ENCODE peak calls at places on chromosomes 5 and 9, in seven cellular contexts. One of them, this sample, is unnamed.
A peak's percentile ranks its signal among the peaks of the same experiment; 100 is the strongest.

GRCh38 chr9:20872340-20872977 is 159.0 kb downstream of the HACD4 start:
- DNase-seq in stimulated activated CD8-positive, alpha-beta memory T cell treated with anti-CD3 and anti-CD28 coated beads, Interleukin-15, amount 100 ng/mL, for 1 hour: no peak
- DNase-seq in left lobe of liver: no peak
- DNase-seq in ACHN: no peak
- DNase-seq in GM19239: no peak
- DNase-seq in activated effector memory CD4-positive, alpha-beta T cell treated with Interleukin-2 at 50 U/mL for 16 hours: no peak
- DNase-seq in esophagus squamous epithelium: no peak
- DNase-seq in this sample: no peak

GRCh38 chr5:9160747-9161146 is 385.1 kb downstream of the SEMA5A start:
- DNase-seq in GM19239: no peak
- DNase-seq in stimulated activated CD8-positive, alpha-beta memory T cell treated with anti-CD3 and anti-CD28 coated beads, Interleukin-15, amount 100 ng/mL, for 1 hour: no peak
- DNase-seq in left lobe of liver: no peak
- DNase-seq in activated effector memory CD4-positive, alpha-beta T cell treated with Interleukin-2 at 50 U/mL for 16 hours: no peak
- DNase-seq in esophagus squamous epithelium: no peak
- DNase-seq in ACHN: no peak
- DNase-seq in this sample: no peak

GRCh38 chr5:129243058-129243457 is 148.5 kb downstream of the ISOC1 start:
- DNase-seq in ACHN: no peak
- DNase-seq in activated effector memory CD4-positive, alpha-beta T cell treated with Interleukin-2 at 50 U/mL for 16 hours: no peak
- DNase-seq in stimulated activated CD8-positive, alpha-beta memory T cell treated with anti-CD3 and anti-CD28 coated beads, Interleukin-15, amount 100 ng/mL, for 1 hour: no peak
- DNase-seq in esophagus squamous epithelium: no peak
- DNase-seq in GM19239: no peak
- DNase-seq in left lobe of liver: no peak
- DNase-seq in this sample: no peak

GRCh38 chr9:86720893-86721698 is 226.2 kb downstream of the GAS1 start:
- DNase-seq in ACHN: no peak
- DNase-seq in esophagus squamous epithelium: no peak
- DNase-seq in GM19239: no peak
- DNase-seq in stimulated activated CD8-positive, alpha-beta memory T cell treated with anti-CD3 and anti-CD28 coated beads, Interleukin-15, amount 100 ng/mL, for 1 hour: no peak
- DNase-seq in left lobe of liver: no peak
- DNase-seq in activated effector memory CD4-positive, alpha-beta T cell treated with Interleukin-2 at 50 U/mL for 16 hours: no peak
- DNase-seq in this sample: no peak

GRCh38 chr5:33937017-33937699 is 972 bp downstream of the RXFP3 start:
- DNase-seq in stimulated activated CD8-positive, alpha-beta memory T cell treated with anti-CD3 and anti-CD28 coated beads, Interleukin-15, amount 100 ng/mL, for 1 hour: no peak
- DNase-seq in ACHN: no peak
- DNase-seq in activated effector memory CD4-positive, alpha-beta T cell treated with Interleukin-2 at 50 U/mL for 16 hours: no peak
- DNase-seq in esophagus squamous epithelium: no peak
- DNase-seq in left lobe of liver: no peak
- DNase-seq in GM19239: no peak
- DNase-seq in this sample: no peak

GRCh38 chr9:78189461-78189860 is 46.4 kb upstream of the CEP78 start:
- DNase-seq in ACHN: no peak
- DNase-seq in stimulated activated CD8-positive, alpha-beta memory T cell treated with anti-CD3 and anti-CD28 coated beads, Interleukin-15, amount 100 ng/mL, for 1 hour: no peak
- DNase-seq in GM19239: no peak
- DNase-seq in esophagus squamous epithelium: no peak
- DNase-seq in left lobe of liver: no peak
- DNase-seq in activated effector memory CD4-positive, alpha-beta T cell treated with Interleukin-2 at 50 U/mL for 16 hours: no peak
- DNase-seq in this sample: no peak

GRCh38 chr9:114176601-114177295 is 21.4 kb downstream of the COL27A1 start:
- DNase-seq in stimulated activated CD8-positive, alpha-beta memory T cell treated with anti-CD3 and anti-CD28 coated beads, Interleukin-15, amount 100 ng/mL, for 1 hour: no peak
- DNase-seq in activated effector memory CD4-positive, alpha-beta T cell treated with Interleukin-2 at 50 U/mL for 16 hours: no peak
- DNase-seq in left lobe of liver: peak; percentile 90
- DNase-seq in ACHN: no peak
- DNase-seq in esophagus squamous epithelium: no peak
- DNase-seq in GM19239: no peak
- DNase-seq in this sample: no peak

GRCh38 chr5:71974165-71974564 is 133.1 kb upstream of the MAP1B start:
- DNase-seq in ACHN: no peak
- DNase-seq in activated effector memory CD4-positive, alpha-beta T cell treated with Interleukin-2 at 50 U/mL for 16 hours: no peak
- DNase-seq in GM19239: no peak
- DNase-seq in left lobe of liver: no peak
- DNase-seq in esophagus squamous epithelium: no peak
- DNase-seq in stimulated activated CD8-positive, alpha-beta memory T cell treated with anti-CD3 and anti-CD28 coated beads, Interleukin-15, amount 100 ng/mL, for 1 hour: no peak
- DNase-seq in this sample: no peak

GRCh38 chr5:158384535-158385421 is 525.8 kb upstream of the CLINT1 start:
- DNase-seq in esophagus squamous epithelium: no peak
- DNase-seq in left lobe of liver: no peak
- DNase-seq in activated effector memory CD4-positive, alpha-beta T cell treated with Interleukin-2 at 50 U/mL for 16 hours: no peak
- DNase-seq in stimulated activated CD8-positive, alpha-beta memory T cell treated with anti-CD3 and anti-CD28 coated beads, Interleukin-15, amount 100 ng/mL, for 1 hour: no peak
- DNase-seq in ACHN: peak; percentile 76
- DNase-seq in GM19239: no peak
- DNase-seq in this sample: no peak

GRCh38 chr9:106478312-106479099 is 384.5 kb upstream of the ZNF462 start:
- DNase-seq in left lobe of liver: no peak
- DNase-seq in esophagus squamous epithelium: no peak
- DNase-seq in activated effector memory CD4-positive, alpha-beta T cell treated with Interleukin-2 at 50 U/mL for 16 hours: no peak
- DNase-seq in stimulated activated CD8-positive, alpha-beta memory T cell treated with anti-CD3 and anti-CD28 coated beads, Interleukin-15, amount 100 ng/mL, for 1 hour: no peak
- DNase-seq in GM19239: no peak
- DNase-seq in ACHN: no peak
- DNase-seq in this sample: no peak

GRCh38 chr9:83130541-83130940 is 67.6 kb upstream of the RASEF start:
- DNase-seq in left lobe of liver: no peak
- DNase-seq in stimulated activated CD8-positive, alpha-beta memory T cell treated with anti-CD3 and anti-CD28 coated beads, Interleukin-15, amount 100 ng/mL, for 1 hour: no peak
- DNase-seq in GM19239: no peak
- DNase-seq in esophagus squamous epithelium: no peak
- DNase-seq in activated effector memory CD4-positive, alpha-beta T cell treated with Interleukin-2 at 50 U/mL for 16 hours: no peak
- DNase-seq in ACHN: no peak
- DNase-seq in this sample: no peak

GRCh38 chr5:172544371-172545120 is 90.2 kb upstream of the SH3PXD2B start:
- DNase-seq in esophagus squamous epithelium: no peak
- DNase-seq in left lobe of liver: no peak
- DNase-seq in ACHN: no peak
- DNase-seq in activated effector memory CD4-positive, alpha-beta T cell treated with Interleukin-2 at 50 U/mL for 16 hours: no peak
- DNase-seq in stimulated activated CD8-positive, alpha-beta memory T cell treated with anti-CD3 and anti-CD28 coated beads, Interleukin-15, amount 100 ng/mL, for 1 hour: no peak
- DNase-seq in GM19239: no peak
- DNase-seq in this sample: no peak

GRCh38 chr5:42984307-42984706 is 55.8 kb downstream of the ANXA2R start:
- DNase-seq in esophagus squamous epithelium: no peak
- DNase-seq in stimulated activated CD8-positive, alpha-beta memory T cell treated with anti-CD3 and anti-CD28 coated beads, Interleukin-15, amount 100 ng/mL, for 1 hour: no peak
- DNase-seq in left lobe of liver: no peak
- DNase-seq in ACHN: no peak
- DNase-seq in GM19239: no peak
- DNase-seq in activated effector memory CD4-positive, alpha-beta T cell treated with Interleukin-2 at 50 U/mL for 16 hours: no peak
- DNase-seq in this sample: no peak

GRCh38 chr5:173296737-173297676 is 31.2 kb downstream of the STC2 start:
- DNase-seq in esophagus squamous epithelium: no peak
- DNase-seq in activated effector memory CD4-positive, alpha-beta T cell treated with Interleukin-2 at 50 U/mL for 16 hours: no peak
- DNase-seq in left lobe of liver: no peak
- DNase-seq in GM19239: no peak
- DNase-seq in stimulated activated CD8-positive, alpha-beta memory T cell treated with anti-CD3 and anti-CD28 coated beads, Interleukin-15, amount 100 ng/mL, for 1 hour: no peak
- DNase-seq in ACHN: no peak
- DNase-seq in this sample: no peak